ENCODE peak calls at places on chromosomes 3 and 15, in four cellular contexts. Y is stomach; L is activated CD4-positive, alpha-beta T cell treated with anti-CD3 and anti-CD28 coated beads, Interleukin-2, amount 50 U/mL, for 24 hours; C is HuH-7. G is an unnamed sample.

GRCh38 chr3:46912986-46913385 is 35.5 kb downstream of the PTH1R start:
- DNase-seq in Y (no peak), L (no peak), C (no peak), G (no peak)

GRCh38 chr3:3902156-3902555 is 102.9 kb downstream of the LRRN1 start:
- DNase-seq in Y (no peak), L (no peak), C (no peak), G (no peak)

GRCh38 chr3:28745904-28746617 is 397.4 kb upstream of the AZI2 start:
- DNase-seq in Y (no peak), L (no peak), C (no peak), G (no peak)

GRCh38 chr15:92797168-92798052 is 102.7 kb upstream of the CHD2 start:
- DNase-seq in Y (no peak), L (peak), C (no peak), G (no peak)

GRCh38 chr3:132721479-132722164 is 587 bp downstream of the NPHP3 start:
- DNase-seq in Y (peak), L (no peak), C (peak), G (peak)

GRCh38 chr3:167406876-167407492 is 26.9 kb upstream of the ZBBX start:
- DNase-seq in Y (peak), L (no peak), C (peak), G (peak)

GRCh38 chr3:131804565-131805133 is 230.2 kb downstream of the CPNE4 start:
- DNase-seq in Y (no peak), L (no peak), C (no peak), G (no peak)

GRCh38 chr3:182891364-182891763 is 89.0 kb downstream of the DCUN1D1 start:
- DNase-seq in Y (no peak), L (no peak), C (no peak), G (no peak)

GRCh38 chr3:106710596-106710995 is 666.6 kb upstream of the CCDC54 start:
- DNase-seq in Y (no peak), L (no peak), C (no peak), G (no peak)

GRCh38 chr15:50164458-50164857 is 17.5 kb upstream of the SLC27A2 start:
- DNase-seq in Y (no peak), L (no peak), C (no peak), G (no peak)

G was measured in transverse colon.